ENCODE peak calls at places on chromosome 10, in five cellular contexts. One of them, this sample, is unnamed.

GRCh38 chr10:63977329-63977923 is 456.2 kb downstream of the REEP3 start:
- DNase-seq in AG10803: peak
- DNase-seq in endothelial cell of umbilical vein: peak
- DNase-seq in GM12864: peak
- DNase-seq in HFF-Myc: no peak
- DNase-seq in this sample: no peak

GRCh38 chr10:130393342-130393741 is 257.2 kb downstream of the GLRX3 start:
- DNase-seq in AG10803: no peak
- DNase-seq in endothelial cell of umbilical vein: no peak
- DNase-seq in GM12864: no peak
- DNase-seq in HFF-Myc: no peak
- DNase-seq in this sample: no peak

GRCh38 chr10:107163904-107164861 is at the start of gene SORCS1:
- DNase-seq in AG10803: no peak
- DNase-seq in endothelial cell of umbilical vein: no peak
- DNase-seq in GM12864: no peak
- DNase-seq in HFF-Myc: no peak
- DNase-seq in this sample: no peak

GRCh38 chr10:33333260-33334169 is 952 bp downstream of the NRP1 start:
- DNase-seq in AG10803: no peak
- DNase-seq in endothelial cell of umbilical vein: peak
- DNase-seq in GM12864: peak
- DNase-seq in HFF-Myc: no peak
- DNase-seq in this sample: no peak

GRCh38 chr10:119143657-119144056 is 21.9 kb downstream of the SFXN4 start:
- DNase-seq in AG10803: no peak
- DNase-seq in endothelial cell of umbilical vein: no peak
- DNase-seq in GM12864: no peak
- DNase-seq in HFF-Myc: no peak
- DNase-seq in this sample: no peak

GRCh38 chr10:33126118-33126517 is 168.1 kb upstream of the ITGB1 start:
- DNase-seq in AG10803: peak
- DNase-seq in endothelial cell of umbilical vein: peak
- DNase-seq in GM12864: no peak
- DNase-seq in HFF-Myc: no peak
- DNase-seq in this sample: no peak

GRCh38 chr10:100969175-100970075 is at the start of gene SEMA4G:
- DNase-seq in AG10803: peak
- DNase-seq in endothelial cell of umbilical vein: peak
- DNase-seq in GM12864: no peak
- DNase-seq in HFF-Myc: no peak
- DNase-seq in this sample: peak

GRCh38 chr10:48957361-48957760 is 17.7 kb upstream of the LRRC18 start:
- DNase-seq in AG10803: no peak
- DNase-seq in endothelial cell of umbilical vein: no peak
- DNase-seq in GM12864: no peak
- DNase-seq in HFF-Myc: no peak
- DNase-seq in this sample: no peak

GRCh38 chr10:71568896-71569492 is 150.6 kb downstream of the C10orf105 start:
- DNase-seq in AG10803: no peak
- DNase-seq in endothelial cell of umbilical vein: no peak
- DNase-seq in GM12864: no peak
- DNase-seq in HFF-Myc: no peak
- DNase-seq in this sample: no peak

GRCh38 chr10:112565434-112566053 is 118.5 kb downstream of the VTI1A start:
- DNase-seq in AG10803: peak
- DNase-seq in endothelial cell of umbilical vein: peak
- DNase-seq in GM12864: no peak
- DNase-seq in HFF-Myc: peak
- DNase-seq in this sample: peak

GRCh38 chr10:17179002-17179401 is 22.5 kb downstream of the TRDMT1 start:
- DNase-seq in AG10803: peak
- DNase-seq in endothelial cell of umbilical vein: no peak
- DNase-seq in GM12864: no peak
- DNase-seq in HFF-Myc: no peak
- DNase-seq in this sample: no peak

GRCh38 chr10:103616705-103617361 is 123.3 kb downstream of the NEURL1 start:
- DNase-seq in AG10803: peak
- DNase-seq in endothelial cell of umbilical vein: no peak
- DNase-seq in GM12864: no peak
- DNase-seq in HFF-Myc: peak
- DNase-seq in this sample: no peak

GRCh38 chr10:21406595-21407218 is 118.8 kb downstream of the SKIDA1 start:
- DNase-seq in AG10803: peak
- DNase-seq in endothelial cell of umbilical vein: peak
- DNase-seq in GM12864: no peak
- DNase-seq in HFF-Myc: no peak
- DNase-seq in this sample: no peak

GRCh38 chr10:6514844-6515780 is 65.0 kb downstream of the PRKCQ start:
- DNase-seq in AG10803: no peak
- DNase-seq in endothelial cell of umbilical vein: no peak
- DNase-seq in GM12864: no peak
- DNase-seq in HFF-Myc: no peak
- DNase-seq in this sample: no peak

GRCh38 chr10:6383099-6383812 is 180.5 kb downstream of the PFKFB3 start:
- DNase-seq in AG10803: peak
- DNase-seq in endothelial cell of umbilical vein: peak
- DNase-seq in GM12864: no peak
- DNase-seq in HFF-Myc: no peak
- DNase-seq in this sample: no peak

GRCh38 chr10:54203426-54203825 is 597.6 kb downstream of the PCDH15 start:
- DNase-seq in AG10803: no peak
- DNase-seq in endothelial cell of umbilical vein: no peak
- DNase-seq in GM12864: no peak
- DNase-seq in HFF-Myc: no peak
- DNase-seq in this sample: no peak

GRCh38 chr10:13206546-13207443 is 27.4 kb downstream of the UCMA start:
- DNase-seq in AG10803: peak
- DNase-seq in endothelial cell of umbilical vein: peak
- DNase-seq in GM12864: no peak
- DNase-seq in HFF-Myc: peak
- DNase-seq in this sample: no peak
- TF ChIP-seq CTCF in AG10803: peak
- TF ChIP-seq CTCF in endothelial cell of umbilical vein: peak
- TF ChIP-seq CTCF in GM12864: peak
- TF ChIP-seq CTCF in HFF-Myc: peak
- TF ChIP-seq CTCF in this sample: peak

GRCh38 chr10:43203491-43204393 is 63.1 kb downstream of the RASGEF1A start:
- DNase-seq in AG10803: no peak
- DNase-seq in endothelial cell of umbilical vein: no peak
- DNase-seq in GM12864: no peak
- DNase-seq in HFF-Myc: no peak
- DNase-seq in this sample: no peak
- TF ChIP-seq CTCF in AG10803: no peak
- TF ChIP-seq CTCF in endothelial cell of umbilical vein: no peak
- TF ChIP-seq CTCF in GM12864: no peak
- TF ChIP-seq CTCF in HFF-Myc: no peak
- TF ChIP-seq CTCF in this sample: no peak

GRCh38 chr10:95474228-95475002 is 86.8 kb downstream of the SORBS1 start:
- DNase-seq in AG10803: peak
- DNase-seq in endothelial cell of umbilical vein: peak
- DNase-seq in GM12864: no peak
- DNase-seq in HFF-Myc: no peak
- DNase-seq in this sample: no peak
- TF ChIP-seq CTCF in AG10803: no peak
- TF ChIP-seq CTCF in endothelial cell of umbilical vein: no peak
- TF ChIP-seq CTCF in GM12864: no peak
- TF ChIP-seq CTCF in HFF-Myc: no peak
- TF ChIP-seq CTCF in this sample: no peak

DNA sequence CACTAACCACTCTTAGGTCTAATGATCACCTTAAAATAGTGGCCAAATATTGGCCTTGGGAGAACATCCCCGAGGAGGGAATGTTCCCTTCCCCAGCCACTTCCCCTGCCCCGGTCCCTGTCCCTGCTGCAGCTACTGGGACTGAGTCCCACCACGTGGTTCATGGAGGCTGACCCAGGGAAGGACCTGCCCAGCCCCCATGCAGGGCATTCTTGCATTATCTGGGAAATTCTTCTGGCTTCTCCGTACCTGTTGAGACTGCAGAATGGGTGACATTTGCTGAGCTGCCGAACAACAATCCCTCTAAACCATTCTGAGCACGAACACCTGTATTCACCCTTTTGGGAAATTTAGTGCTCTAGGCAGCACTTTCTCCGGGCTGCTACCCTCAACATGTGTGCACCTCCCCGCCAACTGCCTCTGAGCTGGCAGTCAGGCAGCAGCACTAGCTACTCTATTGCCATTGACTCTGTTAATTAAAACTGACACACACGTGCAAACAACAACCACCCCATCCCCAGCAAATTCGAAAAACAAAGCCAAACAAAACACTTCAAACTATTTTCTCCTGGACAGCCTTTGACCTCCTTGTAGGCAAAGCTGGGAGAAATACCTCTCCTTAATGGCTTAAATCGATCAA is 567.4 kb upstream of the MKI67 start:
- DNase-seq in AG10803: no peak
- DNase-seq in endothelial cell of umbilical vein: no peak
- DNase-seq in GM12864: no peak
- DNase-seq in HFF-Myc: no peak
- DNase-seq in this sample: no peak
- TF ChIP-seq CTCF in AG10803: no peak
- TF ChIP-seq CTCF in endothelial cell of umbilical vein: no peak
- TF ChIP-seq CTCF in GM12864: no peak
- TF ChIP-seq CTCF in HFF-Myc: no peak
- TF ChIP-seq CTCF in this sample: no peak

GRCh38 chr10:128835361-128835760 is 631.7 kb upstream of the MGMT start:
- DNase-seq in AG10803: no peak
- DNase-seq in endothelial cell of umbilical vein: no peak
- DNase-seq in GM12864: no peak
- DNase-seq in HFF-Myc: no peak
- DNase-seq in this sample: no peak
- TF ChIP-seq CTCF in AG10803: no peak
- TF ChIP-seq CTCF in endothelial cell of umbilical vein: no peak
- TF ChIP-seq CTCF in GM12864: no peak
- TF ChIP-seq CTCF in HFF-Myc: no peak
- TF ChIP-seq CTCF in this sample: no peak

DNA sequence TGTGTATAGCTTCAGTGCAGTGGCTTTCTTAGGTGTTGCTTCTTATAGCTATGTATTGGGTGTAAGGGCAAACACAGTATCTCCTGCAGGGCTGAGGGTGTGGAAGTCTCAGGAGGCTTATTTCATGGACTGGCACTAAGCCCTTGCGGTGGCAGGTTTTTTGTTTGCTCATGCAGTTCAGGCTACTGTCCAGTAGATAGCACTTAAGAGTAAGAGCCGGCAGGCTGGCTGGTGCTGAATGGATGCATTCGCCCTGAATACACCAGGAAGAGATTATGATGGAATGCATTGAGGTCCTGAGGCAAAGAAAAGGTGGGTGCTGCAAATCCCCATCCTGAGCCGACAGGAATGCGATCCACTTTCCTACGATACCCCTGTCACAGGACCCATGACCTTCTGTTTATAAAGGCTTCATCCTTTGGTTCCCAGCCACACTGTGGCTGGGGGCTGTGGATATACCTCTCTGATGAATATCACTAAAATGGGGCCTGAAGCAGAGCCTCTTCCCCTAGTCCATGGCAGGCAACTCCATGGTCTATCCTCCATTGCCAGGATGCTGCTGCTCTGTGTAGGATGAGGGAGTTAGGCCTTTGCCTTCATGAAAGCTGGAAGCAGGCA is 44.9 kb downstream of the ANXA8 start:
- DNase-seq in AG10803: peak
- DNase-seq in endothelial cell of umbilical vein: peak
- DNase-seq in GM12864: no peak
- DNase-seq in HFF-Myc: peak
- DNase-seq in this sample: no peak
- TF ChIP-seq CTCF in AG10803: peak
- TF ChIP-seq CTCF in endothelial cell of umbilical vein: peak
- TF ChIP-seq CTCF in GM12864: peak
- TF ChIP-seq CTCF in HFF-Myc: peak
- TF ChIP-seq CTCF in this sample: peak

GRCh38 chr10:31484407-31485135 is 165.6 kb downstream of the ZEB1 start:
- DNase-seq in AG10803: peak
- DNase-seq in endothelial cell of umbilical vein: no peak
- DNase-seq in GM12864: no peak
- DNase-seq in HFF-Myc: no peak
- DNase-seq in this sample: no peak
- TF ChIP-seq CTCF in AG10803: no peak
- TF ChIP-seq CTCF in endothelial cell of umbilical vein: no peak
- TF ChIP-seq CTCF in GM12864: no peak
- TF ChIP-seq CTCF in HFF-Myc: no peak
- TF ChIP-seq CTCF in this sample: no peak

GRCh38 chr10:29470843-29471482 is 163.8 kb downstream of the SVIL start:
- DNase-seq in AG10803: no peak
- DNase-seq in endothelial cell of umbilical vein: no peak
- DNase-seq in GM12864: no peak
- DNase-seq in HFF-Myc: no peak
- DNase-seq in this sample: no peak

GRCh38 chr10:29471483-29471859 is 163.3 kb downstream of the SVIL start:
- DNase-seq in AG10803: peak
- DNase-seq in endothelial cell of umbilical vein: peak
- DNase-seq in GM12864: no peak
- DNase-seq in HFF-Myc: peak
- DNase-seq in this sample: no peak

GRCh38 chr10:29472268-29473086 is 162.3 kb downstream of the SVIL start:
- DNase-seq in AG10803: no peak
- DNase-seq in endothelial cell of umbilical vein: no peak
- DNase-seq in GM12864: no peak
- DNase-seq in HFF-Myc: no peak
- DNase-seq in this sample: no peak

GRCh38 chr10:29469481-29470354 is 165.1 kb downstream of the SVIL start:
- DNase-seq in AG10803: no peak
- DNase-seq in endothelial cell of umbilical vein: no peak
- DNase-seq in GM12864: no peak
- DNase-seq in HFF-Myc: no peak
- DNase-seq in this sample: no peak

GRCh38 chr10:29470355-29470705 is 164.4 kb downstream of the SVIL start:
- DNase-seq in AG10803: no peak
- DNase-seq in endothelial cell of umbilical vein: no peak
- DNase-seq in GM12864: no peak
- DNase-seq in HFF-Myc: no peak
- DNase-seq in this sample: no peak
- TF ChIP-seq CTCF in AG10803: peak
- TF ChIP-seq CTCF in endothelial cell of umbilical vein: peak
- TF ChIP-seq CTCF in GM12864: peak
- TF ChIP-seq CTCF in HFF-Myc: peak
- TF ChIP-seq CTCF in this sample: peak

This sample was measured in GM06990.